ENCODE peak calls at places on chromosome 21, in six cellular contexts. E, B, P, U, I and C are unnamed samples.
A peak's percentile ranks its signal among the peaks of the same experiment; 100 is the strongest.

GRCh38 chr21:31132574-31133242 is 94.4 kb upstream of the KRTAP19-8 start:
- DNase-seq in E (no peak), B (peak; percentile 3), P (peak; percentile 10), U (no peak), I (no peak), C (peak; percentile 64)

GRCh38 chr21:35265170-35265877 is 216.2 kb upstream of the RUNX1 start:
- DNase-seq in E (peak; percentile 66), B (peak; percentile 21), P (no peak), U (no peak), I (no peak), C (no peak)

GRCh38 chr21:33975548-33976081 is 60.0 kb upstream of the ATP5PO start:
- DNase-seq in E (no peak), B (peak; percentile 42), P (peak; percentile 45), U (no peak), I (no peak), C (peak; percentile 87)

GRCh38 chr21:43911015-43911934 is 46.3 kb downstream of the AGPAT3 start:
- DNase-seq in E (no peak), B (peak; percentile 86), P (no peak), U (no peak), I (no peak), C (no peak)

GRCh38 chr21:44850208-44850800 is 23.2 kb downstream of the PTTG1IP start:
- DNase-seq in E (no peak), B (no peak), P (no peak), U (peak; percentile 57), I (no peak), C (no peak)

GRCh38 chr21:37159053-37159776 is 86.2 kb downstream of the TTC3 start:
- DNase-seq in E (no peak), B (no peak), P (no peak), U (no peak), I (no peak), C (peak; percentile 50)

GRCh38 chr21:16372546-16372945 is 642.8 kb downstream of the USP25 start:
- DNase-seq in E (no peak), B (no peak), P (no peak), U (no peak), I (no peak), C (no peak)

GRCh38 chr21:37862536-37862935 is 53.7 kb downstream of the KCNJ6 start:
- DNase-seq in E (no peak), B (peak; percentile 7), P (no peak), U (no peak), I (peak; percentile 13), C (no peak)